ENCODE peak calls at places on chromosomes 13 and 19, in nine cellular contexts. K is CD4-positive, alpha-beta T cell; P is Calu3; N is WERI-Rb-1; E is mammary epithelial cell; V is AG04450; M is fibroblast of lung; J is astrocyte of the cerebellum; U is fibroblast of mammary gland. A is an unnamed sample.
A peak's percentile ranks its signal among the peaks of the same experiment; 100 is the strongest.

GRCh38 chr19:3721131-3721899 is 13.1 kb downstream of the TJP3 start:
- DNase-seq in K (peak; percentile 89), P (peak; percentile 95), N (peak; percentile 97), E (peak; percentile 83), V (peak; percentile 44), M (peak; percentile 80), J (peak; percentile 54), U (peak; percentile 69), A (peak; percentile 84)

GRCh38 chr13:113468461-113469147 is 15.3 kb upstream of the ADPRHL1 start:
- DNase-seq in K (no peak), P (no peak), N (peak; percentile 9), E (no peak), V (no peak), M (no peak), J (no peak), U (no peak), A (no peak)

GRCh38 chr13:20945952-20946383 is 43.4 kb upstream of the XPO4 start:
- DNase-seq in K (no peak), P (no peak), N (no peak), E (no peak), V (no peak), M (peak; percentile 20), J (no peak), U (no peak), A (no peak)

GRCh38 chr19:31436121-31436776 is 87.0 kb upstream of the TSHZ3 start:
- DNase-seq in K (no peak), P (no peak), N (no peak), E (peak; percentile 60), V (no peak), M (peak; percentile 80), J (no peak), U (peak; percentile 38), A (no peak)

GRCh38 chr19:16496613-16496983 is 404 bp downstream of the C19orf44 start:
- DNase-seq in K (no peak), P (no peak), N (no peak), E (peak; percentile 50), V (no peak), M (peak; percentile 67), J (no peak), U (peak; percentile 69), A (peak; percentile 56)

GRCh38 chr13:44434441-44435141 is 61.0 kb downstream of the SERP2 start:
- DNase-seq in K (no peak), P (no peak), N (peak; percentile 15), E (no peak), V (no peak), M (no peak), J (no peak), U (no peak), A (no peak)

GRCh38 chr13:32731074-32731473 is 144.8 kb downstream of the PDS5B start:
- DNase-seq in K (no peak), P (no peak), N (no peak), E (no peak), V (no peak), M (no peak), J (no peak), U (no peak), A (no peak)

GRCh38 chr13:41520016-41520698 is 62.8 kb downstream of the RGCC start:
- DNase-seq in K (no peak), P (no peak), N (no peak), E (no peak), V (no peak), M (no peak), J (no peak), U (no peak), A (no peak)

GRCh38 chr19:10797541-10798256 is 38.3 kb downstream of the TMED1 start:
- DNase-seq in K (peak; percentile 64), P (no peak), N (no peak), E (no peak), V (no peak), M (no peak), J (no peak), U (no peak), A (no peak)

DNA sequence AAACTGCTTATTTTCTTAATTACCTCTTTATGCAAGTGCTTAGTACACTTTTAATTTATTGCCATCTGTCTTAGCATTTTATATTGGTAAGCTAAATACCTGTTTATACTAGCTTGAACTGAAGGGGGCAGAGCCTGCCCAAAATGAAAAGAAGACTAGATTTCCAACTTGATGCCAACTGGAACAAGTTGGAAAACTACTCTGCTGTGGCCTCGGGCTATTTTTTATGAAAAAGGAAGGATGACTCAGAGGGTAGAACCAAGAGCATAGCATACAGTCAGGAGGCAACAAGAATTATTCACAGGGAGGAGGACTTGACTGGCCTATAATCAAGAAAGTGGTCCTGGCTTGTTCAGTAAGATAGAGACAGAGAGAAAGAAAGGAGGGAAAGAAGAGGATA is 150.3 kb downstream of the NDFIP2 start:
- DNase-seq in K (no peak), P (peak; percentile 17), N (no peak), E (peak; percentile 97), V (no peak), M (peak; percentile 75), J (peak; percentile 70), U (peak; percentile 73), A (peak; percentile 98)
- TF ChIP-seq CTCF in K (no peak), P (no peak), N (no peak), E (peak; percentile 40), V (peak; percentile 23), M (peak; percentile 30), J (peak; percentile 25), U (peak; percentile 24), A (peak; percentile 47)

DNA sequence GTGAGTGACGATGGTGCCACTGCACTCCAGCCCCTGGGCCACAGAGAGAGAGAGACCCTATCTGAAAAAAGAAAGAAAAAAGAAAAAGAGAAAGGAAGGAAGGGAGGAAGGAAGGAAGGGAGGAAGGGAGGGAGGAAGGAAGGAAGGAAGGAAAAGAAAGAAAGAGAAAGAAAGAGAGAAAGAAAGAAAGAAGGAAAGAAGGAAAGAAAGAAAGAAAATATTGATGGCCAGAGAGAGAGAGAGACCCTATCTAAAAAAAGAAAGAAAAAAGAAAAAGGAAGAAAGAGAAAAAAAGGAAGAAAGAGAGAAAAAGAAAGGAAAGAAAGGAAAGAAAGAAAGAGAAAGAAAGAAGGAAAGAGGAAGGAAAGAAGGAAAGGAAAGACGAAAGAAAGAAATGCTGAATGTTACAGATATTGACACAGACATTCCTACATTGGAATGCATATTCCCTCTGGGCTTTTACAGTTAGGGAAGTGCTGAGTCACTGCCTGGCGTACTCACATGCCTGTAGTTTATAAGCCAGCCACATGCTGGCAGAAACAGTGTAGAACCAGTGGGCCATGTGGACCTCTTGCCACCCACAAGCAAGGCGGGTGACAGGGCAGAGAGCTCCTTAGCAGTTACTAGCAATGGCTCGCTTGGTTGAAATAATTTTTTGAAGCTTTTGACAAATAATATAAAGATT is 34.6 kb upstream of the SLC46A3 start:
- DNase-seq in K (no peak), P (peak; percentile 30), N (no peak), E (peak; percentile 73), V (peak; percentile 72), M (peak; percentile 86), J (peak; percentile 77), U (peak; percentile 91), A (peak; percentile 93)
- TF ChIP-seq CTCF in K (no peak), P (no peak), N (no peak), E (no peak), V (peak; percentile 14), M (no peak), J (peak; percentile 19), U (no peak), A (no peak)

GRCh38 chr13:74035881-74036280 is 98.3 kb downstream of the KLF12 start:
- DNase-seq in K (no peak), P (no peak), N (no peak), E (no peak), V (no peak), M (no peak), J (no peak), U (no peak), A (no peak)
- TF ChIP-seq CTCF in K (no peak), P (no peak), N (no peak), E (no peak), V (no peak), M (no peak), J (no peak), U (no peak), A (no peak)

GRCh38 chr13:45931211-45931610 is 79.7 kb upstream of the SIAH3 start:
- DNase-seq in K (no peak), P (no peak), N (no peak), E (no peak), V (no peak), M (no peak), J (no peak), U (no peak), A (no peak)
- TF ChIP-seq CTCF in K (no peak), P (no peak), N (no peak), E (no peak), V (no peak), M (no peak), J (no peak), U (no peak), A (no peak)

DNA sequence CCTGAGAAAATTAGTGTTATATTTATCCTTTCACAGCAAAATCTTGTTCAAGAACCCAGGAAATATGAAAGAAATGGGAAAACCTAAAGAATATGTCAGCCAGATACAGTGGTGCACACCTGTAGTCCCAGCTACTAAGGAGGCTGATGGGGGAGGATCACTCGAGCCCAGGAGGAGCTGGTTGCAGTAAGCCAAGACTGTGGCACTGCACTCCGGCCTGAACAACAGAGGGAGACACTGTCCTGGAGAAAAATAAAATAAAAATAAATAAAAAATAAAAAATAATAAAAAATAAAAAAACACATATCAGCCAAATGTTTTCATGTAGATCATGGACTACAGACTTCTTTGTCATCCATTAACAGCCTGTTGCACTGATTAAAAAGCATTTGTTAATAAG is 244.8 kb upstream of the KLHL1 start:
- DNase-seq in K (no peak), P (no peak), N (no peak), E (no peak), V (no peak), M (no peak), J (no peak), U (no peak), A (no peak)
- TF ChIP-seq CTCF in K (no peak), P (no peak), N (no peak), E (no peak), V (no peak), M (no peak), J (no peak), U (no peak), A (no peak)

A was measured in MCF 10A.